ENCODE peak calls at places on chromosomes 2 and 18, in four cellular contexts. A is T-helper 1 cell, W is adipocyte, C is 8988T. S is an unnamed sample.

GRCh38 chr18:37563810-37564511 is 1.6 kb downstream of the CELF4 start:
- DNase-seq in C (no peak), W (no peak), A (no peak), S (no peak)

GRCh38 chr18:46411862-46412690 is 244.9 kb downstream of the LOXHD1 start:
- DNase-seq in W (peak; percentile 33), A (no peak), C (no peak), S (no peak)

GRCh38 chr2:109679627-109680026 is 65.5 kb downstream of the SOWAHC start:
- DNase-seq in C (no peak), W (peak; percentile 42), A (no peak), S (no peak)

GRCh38 chr2:200021449-200022114 is 66.2 kb downstream of the MAIP1 start:
- DNase-seq in A (no peak), C (no peak), W (no peak), S (no peak)

GRCh38 chr2:240491483-240491882 is 56.0 kb downstream of the GPC1 start:
- DNase-seq in C (no peak), A (no peak), W (no peak), S (no peak)

GRCh38 chr18:68417166-68417776 is 297.6 kb downstream of the TMX3 start:
- DNase-seq in W (peak; percentile 30), A (no peak), C (no peak), S (no peak)

GRCh38 chr2:169795181-169795580 is 3.5 kb upstream of the SSB start:
- DNase-seq in C (no peak), W (no peak), A (no peak), S (no peak)

GRCh38 chr18:46482831-46483230 is 174.2 kb downstream of the LOXHD1 start:
- DNase-seq in C (no peak), W (no peak), A (no peak), S (no peak)

GRCh38 chr2:195710407-195710806 is 53.4 kb downstream of the SLC39A10 start:
- DNase-seq in C (no peak), W (peak; percentile 51), A (no peak), S (no peak)

GRCh38 chr18:74508821-74509225 is 12.7 kb downstream of the CNDP2 start:
- DNase-seq in C (no peak), W (no peak), A (no peak), S (no peak)

GRCh38 chr18:23871410-23871809 is 143.1 kb upstream of the TTC39C start:
- DNase-seq in A (peak; percentile 71), W (no peak), C (no peak), S (peak; percentile 70)

GRCh38 chr2:135875491-135876065 is 665 bp downstream of the MCM6 start:
- DNase-seq in W (peak; percentile 74), C (peak; percentile 26), A (peak; percentile 61), S (peak; percentile 60)

GRCh38 chr2:65608966-65609365 is 176.6 kb upstream of the SPRED2 start:
- DNase-seq in C (no peak), W (no peak), A (no peak), S (no peak)

GRCh38 chr18:77140030-77140429 is 7.4 kb upstream of the MBP start:
- DNase-seq in C (no peak), A (no peak), W (no peak), S (no peak)

GRCh38 chr2:26587966-26588365 is 53.2 kb downstream of the CIB4 start:
- DNase-seq in C (no peak), W (no peak), A (no peak), S (no peak)

GRCh38 chr2:224354631-224355211 is 47.2 kb downstream of the FAM124B start:
- DNase-seq in W (no peak), A (no peak), C (no peak), S (no peak)